ENCODE peak calls at places on chromosomes 16 and 17, in nine cellular contexts. Y is adrenal gland, H is neural progenitor cell, U is brain microvascular endothelial cell, L is heart right ventricle, E is coronary artery, Z is dorsolateral prefrontal cortex, V is skeletal muscle cell, F is astrocyte of the spinal cord. J is an unnamed sample.

GRCh38 chr16:4306439-4307214 is 9.2 kb upstream of the GLIS2 start:
- DNase-seq in L (no peak), V (no peak), U (no peak), H (peak), Z (no peak), Y (no peak), E (no peak), F (no peak), J (peak)

GRCh38 chr17:17648762-17649161 is 32.5 kb upstream of the RAI1 start:
- DNase-seq in F (no peak), H (no peak), U (no peak), Y (no peak), L (no peak), E (no peak), Z (no peak), V (no peak), J (no peak)

GRCh38 chr17:40548982-40549680 is 16.1 kb downstream of the CCR7 start:
- DNase-seq in L (no peak), H (no peak), Y (peak), E (peak), V (peak), Z (no peak), F (peak), U (peak), J (no peak)

GRCh38 chr16:14298374-14299122 is 227.4 kb downstream of the MRTFB start:
- DNase-seq in Y (no peak), U (no peak), H (no peak), F (no peak), E (no peak), L (no peak), Z (no peak), V (no peak), J (no peak)

GRCh38 chr16:73615256-73615655 is 567.3 kb upstream of the ZFHX3 start:
- DNase-seq in Z (no peak), Y (no peak), H (no peak), L (no peak), E (no peak), V (no peak), F (no peak), U (no peak), J (no peak)

GRCh38 chr17:42202696-42203095 is 8.4 kb upstream of the GHDC start:
- DNase-seq in V (no peak), U (no peak), F (no peak), H (no peak), E (no peak), L (no peak), Y (no peak), Z (no peak), J (no peak)

GRCh38 chr17:83109793-83110645 is 30.6 kb downstream of the METRNL start:
- DNase-seq in L (peak), F (peak), V (peak), Y (peak), U (peak), Z (no peak), H (no peak), E (peak), J (no peak)

GRCh38 chr16:67025151-67025550 is 3.8 kb upstream of the CBFB start:
- DNase-seq in Y (no peak), H (no peak), F (no peak), L (no peak), Z (no peak), V (no peak), E (no peak), U (no peak), J (no peak)

GRCh38 chr17:49703557-49704277 is 4.0 kb downstream of the SLC35B1 start:
- DNase-seq in L (no peak), V (no peak), U (peak), H (peak), E (no peak), Y (peak), Z (no peak), F (peak), J (no peak)

GRCh38 chr16:3532741-3533140 is 31.9 kb downstream of the CLUAP1 start:
- DNase-seq in L (no peak), H (no peak), Z (no peak), E (no peak), V (no peak), U (no peak), Y (no peak), F (no peak), J (no peak)

GRCh38 chr16:1964506-1965471 is at the start of gene RPS2:
- DNase-seq in E (peak), F (peak), H (peak), V (peak), Y (peak), L (peak), U (peak), Z (peak), J (peak)

GRCh38 chr16:29811170-29811895 is 660 bp upstream of the PRRT2 start:
- DNase-seq in Z (peak), H (peak), V (peak), F (peak), U (peak), L (peak), E (peak), Y (peak), J (peak)

GRCh38 chr16:2090481-2090797 is 42.7 kb downstream of the TSC2 start:
- DNase-seq in Z (no peak), Y (no peak), L (no peak), F (no peak), V (no peak), E (no peak), U (no peak), H (no peak), J (no peak)

GRCh38 chr16:56669005-56669839 is at the start of gene MT1H:
- DNase-seq in H (no peak), Z (no peak), U (no peak), E (no peak), L (no peak), F (no peak), V (no peak), Y (no peak), J (no peak)

DNA sequence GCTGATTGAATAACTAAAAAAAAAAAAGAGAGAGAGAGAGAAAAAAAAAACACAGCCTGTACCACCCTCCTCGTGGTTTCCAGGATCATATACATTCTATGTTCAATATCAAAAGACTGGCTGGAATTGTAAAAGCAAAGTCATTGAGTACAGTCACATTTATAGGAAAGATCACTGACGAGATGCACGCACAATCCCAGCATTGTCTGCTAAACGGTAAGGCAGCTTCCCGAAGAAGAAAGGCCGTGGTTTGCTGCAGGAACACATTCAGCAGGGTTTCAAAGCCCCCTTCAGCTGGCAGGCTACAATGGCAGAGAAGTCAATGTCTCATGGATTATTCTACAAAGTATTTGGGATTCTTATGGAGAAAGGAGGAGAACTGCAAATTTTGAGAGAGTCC is 9.3 kb downstream of the NQO1 start:
- DNase-seq in V (no peak), L (no peak), F (no peak), E (no peak), H (no peak), Z (no peak), U (no peak), Y (no peak), J (no peak)
- H3K4me3 ChIP-seq in V (no peak), L (no peak), F (no peak), E (no peak), H (no peak), Z (no peak), U (no peak), Y (no peak), J (no peak)

DNA sequence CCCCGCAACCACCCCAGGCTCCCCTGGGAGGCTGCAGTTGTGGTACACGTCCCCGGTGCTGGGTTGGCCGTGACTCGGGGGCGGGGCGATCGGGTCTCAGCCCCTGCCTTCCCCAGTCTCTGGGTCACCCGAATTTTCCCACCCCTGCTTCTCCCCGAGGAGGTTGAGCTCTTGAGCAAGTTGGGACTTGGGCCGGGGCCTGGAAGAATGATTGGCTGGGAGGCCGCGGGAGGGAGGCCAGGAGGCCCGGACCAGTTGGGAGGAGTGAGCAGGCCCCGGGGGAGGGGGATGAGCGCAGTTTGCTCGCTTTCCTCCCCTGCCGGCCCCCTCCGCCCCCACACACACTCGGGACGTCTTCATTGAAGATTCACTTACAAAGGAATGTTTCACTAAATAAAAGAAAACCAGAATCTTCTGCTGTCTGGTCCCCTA is 4.5 kb upstream of the HEXIM1 start:
- DNase-seq in F (peak), L (peak), Z (peak), V (peak), Y (peak), U (peak), H (peak), E (peak), J (peak)
- H3K4me3 ChIP-seq in F (peak), L (peak), Z (peak), V (peak), Y (peak), U (peak), H (peak), E (peak), J (peak)

GRCh38 chr16:77183137-77183536 is 7.9 kb upstream of the MON1B start:
- DNase-seq in U (no peak), E (no peak), F (no peak), H (no peak), L (no peak), V (no peak), Y (no peak), Z (no peak), J (no peak)
- H3K4me3 ChIP-seq in U (no peak), E (no peak), F (no peak), H (no peak), L (no peak), V (no peak), Y (no peak), Z (no peak), J (no peak)

DNA sequence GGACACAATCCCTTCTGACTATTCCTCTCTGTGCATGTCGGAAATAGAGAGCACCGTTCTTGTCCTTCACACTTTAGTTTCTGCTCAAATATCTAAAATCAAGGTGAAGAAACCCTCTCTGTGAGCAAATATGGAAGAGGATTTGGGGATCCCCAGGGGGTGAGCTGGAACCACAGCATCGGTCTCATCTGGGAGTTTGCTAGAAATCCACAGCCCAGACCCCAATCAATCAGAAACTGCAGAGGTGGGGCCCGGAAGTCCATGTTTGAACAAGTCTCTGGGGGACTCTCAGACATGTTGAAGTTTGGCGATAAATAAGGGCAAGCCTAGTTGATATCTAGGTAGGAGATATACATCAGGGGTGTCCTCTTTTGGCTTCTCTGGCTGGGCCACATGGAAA is 168.2 kb upstream of the FOXF1 start:
- DNase-seq in Z (no peak), E (no peak), F (no peak), L (no peak), U (no peak), Y (no peak), V (no peak), H (no peak), J (no peak)
- H3K4me3 ChIP-seq in Z (no peak), E (no peak), F (no peak), L (no peak), U (no peak), Y (no peak), V (no peak), H (no peak), J (no peak)

GRCh38 chr17:48515925-48516900 is 14.6 kb downstream of the HOXB1 start:
- DNase-seq in V (no peak), Z (no peak), U (no peak), H (no peak), L (no peak), F (no peak), Y (no peak), E (no peak), J (no peak)

GRCh38 chr17:48520631-48521045 is 10.2 kb downstream of the HOXB1 start:
- DNase-seq in F (peak), H (peak), L (no peak), E (no peak), U (no peak), Z (no peak), V (no peak), Y (no peak), J (no peak)

GRCh38 chr17:48517478-48517877 is 13.3 kb downstream of the HOXB1 start:
- DNase-seq in E (no peak), Z (no peak), U (no peak), L (no peak), V (no peak), Y (no peak), H (no peak), F (no peak), J (no peak)

GRCh38 chr17:48522031-48522593 is 8.7 kb downstream of the HOXB1 start:
- DNase-seq in E (no peak), Y (no peak), H (no peak), V (no peak), Z (no peak), F (peak), L (no peak), U (no peak), J (no peak)

GRCh38 chr17:48519427-48519826 is 11.4 kb downstream of the HOXB1 start:
- DNase-seq in L (no peak), V (no peak), U (no peak), Z (no peak), E (no peak), F (no peak), H (no peak), Y (no peak), J (no peak)
- H3K4me3 ChIP-seq in L (no peak), V (no peak), U (no peak), Z (no peak), E (no peak), F (no peak), H (no peak), Y (no peak), J (no peak)

GRCh38 chr17:75845933-75846700 is 1.9 kb upstream of the UNC13D start:
- DNase-seq in F (no peak), U (no peak), H (no peak), L (no peak), Y (no peak), E (no peak), Z (no peak), V (no peak), J (peak)

GRCh38 chr17:75843577-75844529 is at the start of gene UNC13D:
- DNase-seq in Z (no peak), F (no peak), E (no peak), Y (peak), U (no peak), H (no peak), V (no peak), L (no peak), J (peak)

GRCh38 chr17:75844530-75845057 is 390 bp upstream of the UNC13D start:
- DNase-seq in U (no peak), H (no peak), E (no peak), Y (peak), Z (no peak), F (no peak), V (no peak), L (no peak), J (no peak)

GRCh38 chr17:75846701-75847594 is 2.7 kb upstream of the UNC13D start:
- DNase-seq in L (no peak), E (no peak), Z (no peak), F (no peak), Y (no peak), H (no peak), V (no peak), U (no peak), J (peak)

GRCh38 chr17:75845058-75845711 is 981 bp upstream of the UNC13D start:
- DNase-seq in H (peak), L (peak), F (peak), Y (peak), V (no peak), E (peak), U (peak), Z (peak), J (peak)
- H3K4me3 ChIP-seq in H (no peak), L (no peak), F (no peak), Y (no peak), V (no peak), E (peak), U (no peak), Z (no peak), J (peak)

GRCh38 chr17:11245187-11245586 is 4.2 kb downstream of the SHISA6 start:
- DNase-seq in H (no peak), F (no peak), U (no peak), E (no peak), L (peak), V (no peak), Y (no peak), Z (no peak), J (no peak)
- H3K4me3 ChIP-seq in H (no peak), F (no peak), U (no peak), E (no peak), L (no peak), V (no peak), Y (no peak), Z (no peak), J (no peak)

GRCh38 chr16:27531186-27531585 is 18.5 kb downstream of the GTF3C1 start:
- DNase-seq in V (no peak), U (no peak), H (no peak), Z (no peak), E (no peak), F (no peak), L (no peak), Y (no peak), J (no peak)

GRCh38 chr16:27528294-27528693 is 21.4 kb downstream of the GTF3C1 start:
- DNase-seq in Y (no peak), F (no peak), V (no peak), E (no peak), H (no peak), L (no peak), Z (no peak), U (no peak), J (no peak)

GRCh38 chr16:27529962-27530361 is 19.8 kb downstream of the GTF3C1 start:
- DNase-seq in F (peak), E (no peak), V (peak), H (no peak), U (peak), Z (peak), Y (no peak), L (no peak), J (no peak)

GRCh38 chr16:27532088-27532810 is 17.5 kb downstream of the GTF3C1 start:
- DNase-seq in H (no peak), Y (no peak), L (no peak), U (no peak), E (no peak), V (no peak), F (no peak), Z (no peak), J (no peak)
- H3K4me3 ChIP-seq in H (no peak), Y (no peak), L (no peak), U (no peak), E (no peak), V (no peak), F (no peak), Z (no peak), J (no peak)

GRCh38 chr17:68399638-68400403 is 57.5 kb downstream of the WIPI1 start:
- DNase-seq in Y (peak), E (no peak), U (no peak), Z (no peak), F (peak), H (no peak), L (no peak), V (peak), J (no peak)
- H3K4me3 ChIP-seq in Y (no peak), E (no peak), U (no peak), Z (no peak), F (no peak), H (no peak), L (no peak), V (no peak), J (no peak)

GRCh38 chr16:89973654-89974335 is 25.2 kb downstream of the DEF8 start:
- DNase-seq in Y (no peak), F (no peak), L (no peak), H (no peak), Z (no peak), V (no peak), E (no peak), U (no peak), J (no peak)
- H3K4me3 ChIP-seq in Y (peak), F (peak), L (no peak), H (peak), Z (peak), V (peak), E (peak), U (peak), J (peak)